ENCODE peak calls at places on chromosomes 3 and 15, in ten cellular contexts. D is lung; O is left lung; G is neuronal stem cell; L is upper lobe of right lung; H is astrocyte; E is CD8-positive, alpha-beta T cell; K is psoas muscle; I is aorta; J is upper lobe of left lung. V is an unnamed sample.
A peak's percentile ranks its signal among the peaks of the same experiment; 100 is the strongest.

GRCh38 chr15:87680200-87680599 is 576.3 kb downstream of the NTRK3 start:
- DNase-seq in E (no peak), G (no peak), J (no peak), O (no peak), I (no peak), L (no peak), K (no peak), H (peak; percentile 23), D (no peak), V (no peak)

GRCh38 chr3:164779816-164780215 is 298.5 kb downstream of the SI start:
- DNase-seq in H (no peak), J (no peak), L (no peak), K (no peak), I (no peak), E (no peak), O (no peak), D (no peak), G (no peak), V (no peak)

GRCh38 chr3:46114324-46114988 is 87.2 kb upstream of the XCR1 start:
- DNase-seq in G (no peak), L (no peak), J (no peak), O (no peak), I (no peak), K (no peak), E (no peak), D (no peak), H (peak; percentile 73), V (peak; percentile 85)

GRCh38 chr3:150314248-150315027 is 93.7 kb upstream of the TSC22D2 start:
- DNase-seq in K (no peak), D (no peak), O (peak; percentile 47), L (peak; percentile 63), G (no peak), E (no peak), H (no peak), J (peak; percentile 70), I (no peak), V (no peak)

GRCh38 chr3:187746059-187746453 is 788 bp upstream of the BCL6 start:
- DNase-seq in O (no peak), J (no peak), K (no peak), G (no peak), L (no peak), I (no peak), H (no peak), E (no peak), D (no peak), V (no peak)

GRCh38 chr3:196340466-196340865 is 2.3 kb upstream of the TM4SF19 start:
- DNase-seq in G (no peak), H (no peak), L (no peak), K (no peak), J (no peak), O (no peak), D (no peak), E (no peak), I (no peak), V (no peak)

GRCh38 chr3:9679476-9680097 is 24.0 kb upstream of the CPNE9 start:
- DNase-seq in L (no peak), K (no peak), G (no peak), E (no peak), H (no peak), J (no peak), D (no peak), I (no peak), O (no peak), V (no peak)

GRCh38 chr3:195181781-195182469 is 89.0 kb downstream of the XXYLT1 start:
- DNase-seq in J (no peak), D (no peak), K (no peak), E (no peak), G (no peak), I (no peak), H (no peak), L (no peak), O (no peak), V (no peak)

GRCh38 chr15:63077952-63078351 is 35.4 kb downstream of the TPM1 start:
- DNase-seq in J (no peak), E (no peak), L (no peak), H (no peak), G (no peak), K (no peak), O (no peak), D (no peak), I (no peak), V (no peak)

GRCh38 chr15:63073497-63074172 is 31.1 kb downstream of the TPM1 start:
- DNase-seq in E (no peak), G (no peak), K (no peak), L (no peak), H (peak; percentile 58), J (no peak), O (no peak), D (no peak), I (no peak), V (no peak)

GRCh38 chr15:63075072-63075995 is 32.8 kb downstream of the TPM1 start:
- DNase-seq in G (no peak), H (peak; percentile 64), E (no peak), K (no peak), L (no peak), D (no peak), O (no peak), I (no peak), J (no peak), V (peak; percentile 65)

GRCh38 chr15:63072809-63073277 is 30.3 kb downstream of the TPM1 start:
- DNase-seq in G (no peak), E (no peak), I (no peak), L (no peak), H (no peak), D (no peak), J (no peak), K (no peak), O (no peak), V (no peak)

DNA sequence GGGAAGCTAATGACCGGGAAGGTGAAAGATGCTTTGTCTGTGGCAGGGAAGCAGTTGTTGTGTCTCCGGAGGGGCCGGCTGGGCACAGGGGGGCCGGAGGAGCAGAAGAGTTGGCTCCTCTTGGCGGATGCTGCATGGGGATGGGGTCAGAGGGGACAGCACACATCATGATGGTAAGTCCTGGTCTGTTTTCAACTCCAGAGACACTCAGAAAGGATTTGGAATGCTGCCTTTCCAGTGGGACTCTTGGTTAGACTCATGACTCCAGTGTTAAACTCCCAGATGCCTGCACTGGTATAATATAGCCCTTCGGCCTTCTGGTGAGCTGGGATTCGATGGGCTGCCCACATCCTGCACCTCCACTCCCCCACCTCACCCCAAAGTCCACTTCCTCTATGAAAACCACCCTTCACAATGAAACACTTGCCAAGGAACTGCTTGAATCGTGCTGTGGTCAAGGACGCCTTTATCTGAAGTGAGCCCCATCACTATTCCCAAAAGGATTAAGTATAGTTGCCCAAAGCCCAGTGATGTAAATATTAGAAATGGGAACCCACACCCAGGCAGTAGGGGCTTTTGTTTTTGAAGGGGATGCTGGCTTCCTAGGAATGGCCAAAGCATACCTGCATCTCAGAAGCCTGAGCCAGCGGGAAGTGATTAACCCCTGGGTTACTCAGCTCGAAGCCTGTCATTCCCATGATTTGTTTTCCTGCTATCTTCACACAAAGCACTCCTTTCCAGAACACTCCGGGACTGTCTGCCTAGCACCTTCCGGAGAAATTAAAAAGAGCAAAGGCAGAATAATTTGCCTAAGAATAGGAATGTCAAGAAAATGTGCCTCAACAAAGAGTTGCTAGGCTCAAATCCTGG is 33.8 kb downstream of the TPM1 start:
- DNase-seq in O (no peak), K (no peak), E (no peak), J (no peak), I (no peak), G (no peak), L (no peak), H (no peak), D (no peak), V (no peak)
- H3K4me1 ChIP-seq in O (peaks cover 11% of the 10 kb centered on the region), K (peaks cover 15% of the 10 kb centered on the region), E (no peaks in the 10 kb centered on the region), J (peaks cover 3% of the 10 kb centered on the region), I (no peaks in the 10 kb centered on the region), G (peaks cover 6% of the 10 kb centered on the region), L (peaks cover 10% of the 10 kb centered on the region), H (peaks cover 30% of the 10 kb centered on the region), D (peaks cover 6% of the 10 kb centered on the region), V (peaks cover 14% of the 10 kb centered on the region)

DNA sequence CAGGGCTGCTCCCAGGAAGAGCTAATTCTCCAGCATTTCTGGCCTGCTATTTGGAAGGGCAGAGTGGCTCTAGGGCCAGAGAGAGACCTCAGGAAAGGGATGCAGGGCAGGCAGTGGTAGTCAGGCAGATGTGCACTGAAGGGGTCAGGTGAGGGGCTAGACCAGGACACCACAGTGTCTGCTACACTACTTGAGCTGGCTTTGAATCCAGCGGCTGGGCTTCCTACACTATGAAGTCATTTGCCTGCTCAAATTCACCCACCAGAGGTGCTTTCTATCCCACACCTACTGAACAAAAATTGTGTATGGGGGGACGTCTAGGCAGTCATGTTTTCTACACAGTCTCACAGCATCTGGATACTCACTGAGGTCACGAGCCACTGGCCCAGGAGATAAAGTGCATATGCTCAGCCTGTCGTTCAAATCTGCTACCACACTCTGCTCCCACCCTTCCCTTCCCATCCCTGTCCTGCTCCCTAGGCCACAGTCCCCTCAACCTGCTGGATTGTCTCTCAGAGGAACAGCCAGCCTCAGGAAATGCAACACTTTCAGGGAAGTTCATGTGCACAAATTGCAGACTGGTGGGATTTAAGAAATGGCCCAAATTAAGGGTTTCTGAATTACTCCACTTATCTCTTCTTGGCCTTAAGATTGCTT is 49.9 kb upstream of the SLC6A11 start:
- DNase-seq in G (no peak), I (no peak), O (no peak), K (no peak), L (no peak), D (no peak), H (no peak), J (no peak), E (no peak), V (no peak)
- H3K27me3 ChIP-seq in G (no peaks in the 10 kb centered on the region), I (no peaks in the 10 kb centered on the region), O (no peaks in the 10 kb centered on the region), K (peaks cover 54% of the 10 kb centered on the region), L (peaks cover 22% of the 10 kb centered on the region), D (peaks cover 7% of the 10 kb centered on the region), H (peaks cover 15% of the 10 kb centered on the region), J (no peaks in the 10 kb centered on the region), E (no peaks in the 10 kb centered on the region), V (peaks cover 70% of the 10 kb centered on the region)

GRCh38 chr3:8485943-8486342 is 15.7 kb upstream of the LMCD1 start:
- DNase-seq in O (no peak), H (no peak), L (no peak), K (no peak), D (no peak), I (no peak), E (no peak), G (no peak), J (no peak), V (no peak)

GRCh38 chr3:8486945-8487344 is 14.7 kb upstream of the LMCD1 start:
- DNase-seq in J (no peak), L (no peak), E (no peak), G (no peak), K (no peak), H (no peak), I (no peak), D (no peak), O (no peak), V (no peak)

GRCh38 chr3:8486434-8486833 is 15.2 kb upstream of the LMCD1 start:
- DNase-seq in D (no peak), I (no peak), K (no peak), G (no peak), L (no peak), E (no peak), O (no peak), H (no peak), J (no peak), V (no peak)

GRCh38 chr3:8484409-8485140 is 17.0 kb upstream of the LMCD1 start:
- DNase-seq in K (no peak), O (no peak), D (no peak), E (no peak), H (no peak), G (no peak), I (no peak), J (no peak), L (no peak), V (no peak)

DNA sequence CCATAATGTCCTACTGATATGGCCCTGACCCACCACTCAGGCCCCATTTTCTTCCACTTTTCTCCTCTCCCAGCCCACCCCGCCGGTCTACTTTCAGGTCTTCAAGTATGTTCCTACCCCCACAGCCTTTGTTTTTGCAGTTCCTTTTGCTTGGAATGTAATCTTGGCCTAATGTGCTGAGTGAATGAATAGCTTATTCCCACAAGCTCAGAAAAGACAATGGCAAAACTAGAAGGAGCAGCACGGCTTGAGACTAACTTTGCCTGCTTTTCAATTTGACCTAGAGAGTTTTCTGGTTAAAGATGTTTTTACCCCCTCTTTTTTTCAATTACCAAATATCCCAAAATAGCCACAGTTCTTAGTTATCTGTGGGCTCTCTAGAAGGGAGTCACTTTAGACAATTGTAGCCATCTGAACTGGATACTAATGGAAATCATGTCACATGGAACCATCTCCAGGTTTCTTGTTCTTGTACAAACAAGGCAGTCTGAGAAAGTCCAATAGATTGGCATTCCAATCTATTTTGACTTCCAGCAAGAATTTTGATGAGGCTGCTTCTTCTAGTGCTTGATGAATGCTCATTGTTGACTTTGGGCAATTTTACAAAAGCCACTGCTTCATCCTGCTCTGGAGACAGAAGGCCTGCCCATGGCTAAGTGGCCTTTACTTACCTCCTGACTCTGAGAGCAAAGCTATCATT is 16.3 kb upstream of the LMCD1 start:
- DNase-seq in L (no peak), I (no peak), E (no peak), J (no peak), O (no peak), K (no peak), G (no peak), D (no peak), H (no peak), V (no peak)
- H3K4me1 ChIP-seq in L (peaks cover 28% of the 10 kb centered on the region), I (peaks cover under 1% of the 10 kb centered on the region), E (no peaks in the 10 kb centered on the region), J (peaks cover 39% of the 10 kb centered on the region), O (peaks cover 21% of the 10 kb centered on the region), K (peaks cover 56% of the 10 kb centered on the region), G (peaks cover 5% of the 10 kb centered on the region), D (peaks cover 9% of the 10 kb centered on the region), H (peaks cover 34% of the 10 kb centered on the region), V (peaks cover 56% of the 10 kb centered on the region)

GRCh38 chr15:45134682-45135604 is 5.1 kb downstream of the DUOX1 start:
- DNase-seq in K (no peak), O (no peak), D (no peak), E (no peak), G (no peak), I (no peak), L (peak; percentile 71), J (peak; percentile 56), H (no peak), V (no peak)
- H3K27me3 ChIP-seq in K (peaks cover 47% of the 10 kb centered on the region), O (peaks cover 16% of the 10 kb centered on the region), D (no peaks in the 10 kb centered on the region), E (peaks cover 19% of the 10 kb centered on the region), G (peaks cover 65% of the 10 kb centered on the region), I (no peaks in the 10 kb centered on the region), L (peaks cover 31% of the 10 kb centered on the region), J (peaks cover 14% of the 10 kb centered on the region), H (peaks cover 48% of the 10 kb centered on the region), V (peaks cover 43% of the 10 kb centered on the region)